ENCODE peak calls at places on chromosomes 13 and 19, in four cellular contexts. D is HepG2, Y is HEK293T, T is K562. S is an unnamed sample.

GRCh38 chr19:16374436-16374835 is 49.8 kb downstream of the KLF2 start:
- DNase-seq in D (no peak), Y (no peak), T (no peak), S (no peak)

GRCh38 chr19:46030861-46031550 is 8.2 kb upstream of the PGLYRP1 start:
- DNase-seq in D (no peak), Y (no peak), T (no peak), S (no peak)

GRCh38 chr19:7916137-7916907 is 1.7 kb downstream of the TGFBR3L start:
- DNase-seq in D (no peak), Y (no peak), T (no peak), S (peak; percentile 60)

GRCh38 chr13:49308104-49308875 is 60.6 kb downstream of the CDADC1 start:
- DNase-seq in D (peak; percentile 63), Y (no peak), T (no peak), S (no peak)

GRCh38 chr19:5613466-5613865 is 9.1 kb downstream of the SAFB2 start:
- DNase-seq in D (no peak), Y (no peak), T (no peak), S (no peak)

GRCh38 chr19:35013820-35014754 is 14.0 kb downstream of the GRAMD1A start:
- DNase-seq in D (no peak), Y (no peak), T (no peak), S (no peak)

GRCh38 chr19:49570138-49570856 is 10.1 kb downstream of the NOSIP start:
- DNase-seq in D (peak; percentile 88), Y (peak; percentile 81), T (peak; percentile 93), S (peak; percentile 62)

GRCh38 chr13:56752630-56753029 is 388.1 kb upstream of the PRR20A start:
- DNase-seq in D (no peak), Y (no peak), T (no peak), S (no peak)

GRCh38 chr19:3649888-3650287 is 23.3 kb upstream of the CACTIN start:
- DNase-seq in D (no peak), Y (no peak), T (no peak), S (no peak)

GRCh38 chr13:51928231-51928630 is 66.5 kb downstream of the CCDC70 start:
- DNase-seq in D (no peak), Y (no peak), T (no peak), S (no peak)

GRCh38 chr19:55546822-55547614 is 1.7 kb upstream of the SBK3 start:
- DNase-seq in D (peak; percentile 35), Y (peak; percentile 6), T (peak; percentile 80), S (no peak)

GRCh38 chr13:98998831-98999634 is 21.2 kb upstream of the DOCK9 start:
- DNase-seq in D (no peak), Y (no peak), T (peak; percentile 14), S (no peak)

DNA sequence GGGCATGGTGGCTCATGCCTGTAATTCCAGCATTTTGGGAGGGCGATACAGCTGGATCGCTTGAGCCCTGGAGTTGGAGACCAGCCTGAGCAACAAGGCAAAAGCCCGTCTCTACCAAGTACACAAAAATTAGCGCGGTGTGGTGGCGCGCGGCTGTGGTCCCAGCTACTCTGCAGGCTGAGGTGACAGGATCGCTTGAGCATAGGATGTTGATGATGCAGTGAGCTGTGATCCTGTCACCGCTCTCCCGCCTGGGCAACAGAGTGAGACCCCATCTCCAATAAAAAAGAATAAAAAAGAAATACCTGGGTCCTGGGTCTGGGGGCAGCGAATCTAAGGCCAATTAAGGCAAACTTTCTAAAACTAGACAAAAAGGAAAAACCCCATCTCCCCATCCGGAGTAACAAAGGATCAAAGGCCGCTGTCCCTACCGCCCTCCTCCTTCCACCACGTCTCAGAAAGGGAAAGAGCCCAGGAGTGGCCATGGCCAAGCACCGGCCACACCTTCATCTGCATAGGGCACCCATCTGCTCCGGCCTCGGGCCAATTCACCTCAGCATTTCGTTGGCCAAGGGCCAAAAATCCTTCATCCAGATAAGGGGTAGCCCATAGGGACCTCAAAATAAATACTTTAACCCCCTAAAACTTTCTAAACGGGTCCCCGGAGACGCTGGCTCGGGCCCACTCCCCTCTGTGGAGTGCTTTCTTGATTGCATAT is 845 bp downstream of the ZNF320 start:
- DNase-seq in D (no peak), Y (peak; percentile 7), T (peak; percentile 73), S (peak; percentile 24)
- TF ChIP-seq ELF4 in D (no peak), Y (no peak), T (no peak), S (no peak)

GRCh38 chr13:46479286-46479685 is 73.7 kb upstream of the LRCH1 start:
- DNase-seq in D (no peak), Y (no peak), T (no peak), S (no peak)

GRCh38 chr13:46473806-46474205 is 79.2 kb upstream of the LRCH1 start:
- DNase-seq in D (no peak), Y (no peak), T (no peak), S (no peak)

GRCh38 chr13:46478641-46479040 is 74.3 kb upstream of the LRCH1 start:
- DNase-seq in D (no peak), Y (no peak), T (no peak), S (no peak)

GRCh38 chr13:46475586-46475991 is 77.4 kb upstream of the LRCH1 start:
- DNase-seq in D (no peak), Y (no peak), T (no peak), S (no peak)

DNA sequence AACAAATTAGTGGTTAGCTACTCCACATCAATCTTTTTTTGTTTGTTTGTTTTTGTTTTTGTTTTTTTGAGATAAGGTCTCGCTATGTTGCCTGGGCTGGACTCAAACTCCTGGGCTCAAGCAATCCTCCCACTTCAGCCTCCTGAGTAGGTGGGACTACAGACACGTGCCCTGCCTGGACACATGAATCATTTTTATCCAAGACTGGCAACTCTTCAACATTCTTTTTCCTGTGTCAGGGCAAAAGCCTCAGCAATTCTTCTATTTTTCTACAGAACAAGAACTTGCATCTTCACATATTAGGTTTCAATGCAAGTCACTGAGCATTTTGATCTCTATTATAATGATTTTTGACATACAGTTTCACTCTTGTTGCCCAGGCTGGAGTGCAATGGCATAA is 76.8 kb upstream of the LRCH1 start:
- DNase-seq in D (no peak), Y (no peak), T (no peak), S (no peak)
- TF ChIP-seq ELF4 in D (no peak), Y (no peak), T (no peak), S (no peak)

DNA sequence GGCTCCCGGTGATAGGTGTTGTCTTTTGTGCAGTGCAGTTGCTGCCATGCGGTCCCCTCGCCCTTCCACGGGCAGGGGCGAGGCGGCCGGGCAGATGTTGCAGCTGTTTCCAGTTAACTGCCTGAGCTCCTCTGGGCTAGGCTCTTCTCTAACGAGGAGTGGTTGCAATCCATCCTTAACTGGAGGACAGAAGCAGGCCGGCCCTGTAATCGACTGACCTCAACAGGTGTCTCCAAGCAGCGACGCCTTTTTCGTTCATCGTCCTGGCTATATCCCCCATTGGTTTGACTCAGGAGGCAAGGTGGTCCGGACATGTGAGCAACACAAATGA is 1.9 kb upstream of the TSC22D1 start:
- DNase-seq in D (no peak), Y (no peak), T (peak; percentile 38), S (no peak)
- TF ChIP-seq ELF4 in D (peak; percentile 74), Y (no peak), T (no peak), S (no peak)

GRCh38 chr13:100753391-100753790 is 78.8 kb upstream of the TMTC4 start:
- DNase-seq in D (no peak), Y (no peak), T (no peak), S (no peak)
- TF ChIP-seq ELF4 in D (no peak), Y (no peak), T (no peak), S (no peak)

GRCh38 chr19:47735131-47735530 is 10.2 kb upstream of the NOP53 start:
- DNase-seq in D (no peak), Y (no peak), T (no peak), S (peak; percentile 27)
- TF ChIP-seq ELF4 in D (no peak), Y (no peak), T (no peak), S (no peak)

GRCh38 chr13:41025518-41025917 is 6.4 kb upstream of the ELF1 start:
- DNase-seq in D (peak; percentile 81), Y (no peak), T (no peak), S (no peak)
- TF ChIP-seq ELF4 in D (no peak), Y (no peak), T (no peak), S (no peak)

GRCh38 chr13:25085125-25085742 is 10.7 kb upstream of the PABPC3 start:
- DNase-seq in D (peak; percentile 23), Y (peak; percentile 39), T (peak; percentile 43), S (peak; percentile 50)
- TF ChIP-seq ELF4 in D (no peak), Y (no peak), T (no peak), S (no peak)

GRCh38 chr19:12880551-12881171 is 588 bp downstream of the DNASE2 start:
- DNase-seq in D (no peak), Y (peak; percentile 21), T (no peak), S (peak; percentile 56)
- TF ChIP-seq ELF4 in D (no peak), Y (no peak), T (no peak), S (no peak)

S was measured in WTC11.